ENCODE peak calls at places on chromosomes 11 and 22, in four cellular contexts. A, N, P and T are unnamed samples.

GRCh38 chr11:45468265-45468856 is 182.2 kb upstream of the SYT13 start:
- DNase-seq in A (no peak), P (no peak), N (peak), T (peak)

GRCh38 chr22:49525776-49526535 is 301.7 kb downstream of the BRD1 start:
- DNase-seq in N (peak), A (no peak), P (no peak), T (no peak)

GRCh38 chr11:107988397-107989158 is 20.1 kb upstream of the CUL5 start:
- DNase-seq in N (no peak), P (no peak), A (peak), T (no peak)

GRCh38 chr11:17646451-17647145 is 72.8 kb upstream of the MYOD1 start:
- DNase-seq in N (no peak), A (no peak), P (no peak), T (no peak)

GRCh38 chr22:41568811-41569210 is 8.0 kb downstream of the CSDC2 start:
- DNase-seq in P (no peak), N (no peak), A (no peak), T (no peak)

GRCh38 chr11:97754976-97755375 is 1265.8 kb upstream of the CNTN5 start:
- DNase-seq in P (no peak), A (no peak), N (no peak), T (no peak)

GRCh38 chr11:1765871-1766718 is 2.4 kb upstream of the CTSD start:
- DNase-seq in N (peak), P (no peak), A (no peak), T (no peak)

GRCh38 chr11:134527382-134528243 is 115.6 kb upstream of the B3GAT1 start:
- DNase-seq in N (no peak), P (no peak), A (no peak), T (no peak)

GRCh38 chr22:36360871-36361383 is 26.8 kb downstream of the MYH9 start:
- DNase-seq in P (no peak), N (no peak), A (no peak), T (peak)

GRCh38 chr22:24289138-24289537 is 18.5 kb downstream of the SPECC1L start:
- DNase-seq in A (no peak), N (no peak), P (no peak), T (peak)

GRCh38 chr11:28086569-28086968 is 21.4 kb downstream of the KIF18A start:
- DNase-seq in P (no peak), N (no peak), A (no peak), T (peak)

GRCh38 chr11:12900496-12900895 is 108.6 kb upstream of the RASSF10 start:
- DNase-seq in A (no peak), N (peak), P (peak), T (peak)
- TF ChIP-seq ELK1 in A (no peak), N (no peak), P (no peak), T (no peak)

GRCh38 chr22:39245130-39246039 is 603 bp upstream of the PDGFB start:
- DNase-seq in N (no peak), P (peak), A (no peak), T (no peak)
- TF ChIP-seq ELK1 in N (no peak), P (no peak), A (no peak), T (no peak)

GRCh38 chr11:84763931-84764330 is 863.2 kb downstream of the DLG2 start:
- DNase-seq in A (no peak), N (no peak), P (no peak), T (no peak)
- TF ChIP-seq ELK1 in A (no peak), N (no peak), P (no peak), T (no peak)

GRCh38 chr11:20021212-20021611 is 139.1 kb downstream of the DBX1 start:
- DNase-seq in N (no peak), A (no peak), P (peak), T (no peak)
- TF ChIP-seq ELK1 in N (no peak), A (no peak), P (no peak), T (no peak)